ENCODE peak calls at places on chromosome 11, in eight cellular contexts. M is HTR-8/SVneo; G is AG09309; Y is iPS-NIHi11; K is activated CD4-positive, CD25-positive, alpha-beta regulatory T cell treated with anti-CD3 and anti-CD28 coated beads, Interleukin-2, amount 50 U/mL, for 16 hours; Q is activated T-helper 1 cell treated with Interleukin-2 at 50 U/mL for 16 hours; E is neural progenitor cell; B is GM23248. C is an unnamed sample.

GRCh38 chr11:124970925-124971324 is 16.9 kb downstream of the CCDC15 start:
- DNase-seq in M (no peak), G (no peak), Y (peak; percentile 74), K (no peak), Q (no peak), E (peak; percentile 48), B (peak; percentile 47), C (peak; percentile 35)

GRCh38 chr11:46649180-46649738 is 31.9 kb downstream of the ATG13 start:
- DNase-seq in M (peak; percentile 83), G (peak; percentile 85), Y (no peak), K (no peak), Q (no peak), E (peak; percentile 4), B (peak; percentile 92), C (peak; percentile 34)

GRCh38 chr11:36372101-36372767 is 76.1 kb downstream of the PRR5L start:
- DNase-seq in M (no peak), G (peak; percentile 94), Y (no peak), K (no peak), Q (no peak), E (no peak), B (peak; percentile 84), C (peak; percentile 67)

GRCh38 chr11:33919645-33920044 is 27.8 kb upstream of the LMO2 start:
- DNase-seq in M (no peak), G (no peak), Y (no peak), K (no peak), Q (no peak), E (no peak), B (no peak), C (no peak)

GRCh38 chr11:5689551-5689983 is at the start of gene TRIM22:
- DNase-seq in M (no peak), G (peak; percentile 63), Y (peak; percentile 24), K (peak; percentile 20), Q (peak; percentile 31), E (peak; percentile 43), B (peak; percentile 88), C (peak; percentile 96)

GRCh38 chr11:67795746-67796145 is 121.3 kb upstream of the ALDH3B2 start:
- DNase-seq in M (no peak), G (no peak), Y (no peak), K (no peak), Q (no peak), E (no peak), B (no peak), C (no peak)

GRCh38 chr11:27390318-27390958 is 27.4 kb upstream of the CCDC34 start:
- DNase-seq in M (no peak), G (no peak), Y (no peak), K (no peak), Q (no peak), E (no peak), B (no peak), C (no peak)

GRCh38 chr11:85682330-85683305 is 3.4 kb downstream of the CCDC89 start:
- DNase-seq in M (no peak), G (no peak), Y (no peak), K (peak; percentile 5), Q (peak; percentile 21), E (no peak), B (peak; percentile 85), C (no peak)

GRCh38 chr11:19660076-19660475 is 52.6 kb upstream of the NAV2 start:
- DNase-seq in M (peak; percentile 71), G (no peak), Y (no peak), K (no peak), Q (peak; percentile 5), E (no peak), B (peak; percentile 47), C (peak; percentile 91)

GRCh38 chr11:7665473-7666291 is 7.6 kb downstream of the CYB5R2 start:
- DNase-seq in M (peak; percentile 84), G (no peak), Y (peak; percentile 90), K (peak; percentile 50), Q (peak; percentile 35), E (peak; percentile 77), B (peak; percentile 82), C (peak; percentile 64)

GRCh38 chr11:34050536-34050935 is 995 bp upstream of the CAPRIN1 start:
- DNase-seq in M (no peak), G (no peak), Y (no peak), K (no peak), Q (no peak), E (no peak), B (peak; percentile 93), C (no peak)

GRCh38 chr11:45142241-45142885 is 4.1 kb upstream of the PRDM11 start:
- DNase-seq in M (no peak), G (no peak), Y (no peak), K (no peak), Q (no peak), E (no peak), B (peak; percentile 59), C (no peak)

GRCh38 chr11:69746780-69747742 is 28.1 kb downstream of the FGF4 start:
- DNase-seq in M (peak; percentile 59), G (no peak), Y (peak; percentile 48), K (no peak), Q (no peak), E (no peak), B (no peak), C (no peak)

GRCh38 chr11:9719949-9720646 is 56.2 kb downstream of the SWAP70 start:
- DNase-seq in M (no peak), G (no peak), Y (no peak), K (no peak), Q (no peak), E (no peak), B (peak; percentile 29), C (no peak)

GRCh38 chr11:80970016-80970516 is 1529.2 kb upstream of the TENM4 start:
- DNase-seq in M (no peak), G (no peak), Y (no peak), K (no peak), Q (no peak), E (no peak), B (no peak), C (no peak)

GRCh38 chr11:13055200-13055599 is 46.1 kb downstream of the RASSF10 start:
- DNase-seq in M (no peak), G (no peak), Y (no peak), K (no peak), Q (no peak), E (no peak), B (no peak), C (no peak)

GRCh38 chr11:122642472-122642922 is 13.0 kb upstream of the UBASH3B start:
- DNase-seq in M (peak; percentile 86), G (peak; percentile 84), Y (no peak), K (no peak), Q (no peak), E (no peak), B (peak; percentile 92), C (peak; percentile 99)

GRCh38 chr11:108632041-108632440 is 32.8 kb upstream of the DDX10 start:
- DNase-seq in M (no peak), G (no peak), Y (no peak), K (no peak), Q (no peak), E (no peak), B (no peak), C (no peak)

GRCh38 chr11:96486890-96487633 is 97.2 kb downstream of the JRKL start:
- DNase-seq in M (no peak), G (no peak), Y (no peak), K (no peak), Q (no peak), E (peak; percentile 20), B (peak; percentile 18), C (peak; percentile 83)

GRCh38 chr11:73814812-73815211 is 27.1 kb downstream of the MRPL48 start:
- DNase-seq in M (no peak), G (no peak), Y (no peak), K (no peak), Q (no peak), E (no peak), B (no peak), C (no peak)

GRCh38 chr11:120182357-120182756 is 28.5 kb upstream of the OAF start:
- DNase-seq in M (no peak), G (no peak), Y (no peak), K (no peak), Q (no peak), E (peak; percentile 54), B (no peak), C (peak; percentile 57)

GRCh38 chr11:35259529-35259928 is 120.6 kb downstream of the CD44 start:
- DNase-seq in M (no peak), G (no peak), Y (no peak), K (no peak), Q (no peak), E (no peak), B (no peak), C (no peak)

GRCh38 chr11:125224391-125225015 is 60.0 kb downstream of the PKNOX2 start:
- DNase-seq in M (peak; percentile 10), G (no peak), Y (peak; percentile 59), K (no peak), Q (no peak), E (peak; percentile 43), B (peak; percentile 33), C (no peak)

GRCh38 chr11:69520186-69520585 is 38.7 kb downstream of the LINC01488 start:
- DNase-seq in M (no peak), G (no peak), Y (no peak), K (no peak), Q (no peak), E (no peak), B (peak; percentile 58), C (no peak)